ENCODE peak calls at places on chromosome 12, in eight cellular contexts. One of them, this sample, is unnamed.

GRCh38 chr12:129064201-129064881 is 211.1 kb downstream of the GLT1D1 start:
- DNase-seq in naive thymus-derived CD4-positive, alpha-beta T cell: no peak
- DNase-seq in endothelial cell of umbilical vein: no peak
- DNase-seq in Panc1: no peak
- DNase-seq in PC-3: no peak
- DNase-seq in trophoblast cell: no peak
- DNase-seq in sigmoid colon: no peak
- DNase-seq in DND-41: no peak
- DNase-seq in this sample: no peak

GRCh38 chr12:113860950-113861349 is 105.2 kb downstream of the RBM19 start:
- DNase-seq in naive thymus-derived CD4-positive, alpha-beta T cell: no peak
- DNase-seq in Panc1: no peak
- DNase-seq in PC-3: no peak
- DNase-seq in endothelial cell of umbilical vein: no peak
- DNase-seq in DND-41: no peak
- DNase-seq in sigmoid colon: no peak
- DNase-seq in trophoblast cell: peak; percentile 78
- DNase-seq in this sample: no peak

GRCh38 chr12:19496249-19497208 is 57.2 kb downstream of the AEBP2 start:
- DNase-seq in DND-41: no peak
- DNase-seq in PC-3: no peak
- DNase-seq in sigmoid colon: no peak
- DNase-seq in naive thymus-derived CD4-positive, alpha-beta T cell: no peak
- DNase-seq in Panc1: no peak
- DNase-seq in trophoblast cell: no peak
- DNase-seq in endothelial cell of umbilical vein: no peak
- DNase-seq in this sample: no peak

GRCh38 chr12:73531752-73532151 is 1005.9 kb upstream of the ATXN7L3B start:
- DNase-seq in trophoblast cell: no peak
- DNase-seq in endothelial cell of umbilical vein: no peak
- DNase-seq in naive thymus-derived CD4-positive, alpha-beta T cell: no peak
- DNase-seq in PC-3: no peak
- DNase-seq in sigmoid colon: no peak
- DNase-seq in Panc1: no peak
- DNase-seq in DND-41: no peak
- DNase-seq in this sample: no peak

GRCh38 chr12:85369365-85370154 is 89.5 kb downstream of the ALX1 start:
- DNase-seq in Panc1: no peak
- DNase-seq in naive thymus-derived CD4-positive, alpha-beta T cell: no peak
- DNase-seq in DND-41: no peak
- DNase-seq in trophoblast cell: peak; percentile 7
- DNase-seq in PC-3: peak; percentile 17
- DNase-seq in sigmoid colon: no peak
- DNase-seq in endothelial cell of umbilical vein: no peak
- DNase-seq in this sample: no peak

GRCh38 chr12:24574538-24574937 is 374.4 kb downstream of the BCAT1 start:
- DNase-seq in Panc1: no peak
- DNase-seq in sigmoid colon: no peak
- DNase-seq in trophoblast cell: no peak
- DNase-seq in endothelial cell of umbilical vein: no peak
- DNase-seq in DND-41: no peak
- DNase-seq in PC-3: no peak
- DNase-seq in naive thymus-derived CD4-positive, alpha-beta T cell: no peak
- DNase-seq in this sample: no peak

GRCh38 chr12:102883204-102883799 is 33.7 kb downstream of the PAH start:
- DNase-seq in PC-3: peak; percentile 72
- DNase-seq in trophoblast cell: peak; percentile 85
- DNase-seq in Panc1: peak; percentile 25
- DNase-seq in sigmoid colon: no peak
- DNase-seq in DND-41: peak; percentile 45
- DNase-seq in naive thymus-derived CD4-positive, alpha-beta T cell: no peak
- DNase-seq in endothelial cell of umbilical vein: no peak
- DNase-seq in this sample: no peak

GRCh38 chr12:95796225-95796981 is 5.8 kb upstream of the NTN4 start:
- DNase-seq in DND-41: no peak
- DNase-seq in Panc1: no peak
- DNase-seq in naive thymus-derived CD4-positive, alpha-beta T cell: no peak
- DNase-seq in endothelial cell of umbilical vein: no peak
- DNase-seq in trophoblast cell: peak; percentile 64
- DNase-seq in PC-3: peak; percentile 75
- DNase-seq in sigmoid colon: no peak
- DNase-seq in this sample: peak; percentile 16

GRCh38 chr12:65501093-65501621 is 222.7 kb downstream of the MSRB3 start:
- DNase-seq in naive thymus-derived CD4-positive, alpha-beta T cell: no peak
- DNase-seq in DND-41: no peak
- DNase-seq in PC-3: no peak
- DNase-seq in sigmoid colon: peak; percentile 69
- DNase-seq in trophoblast cell: no peak
- DNase-seq in Panc1: no peak
- DNase-seq in endothelial cell of umbilical vein: peak; percentile 21
- DNase-seq in this sample: no peak

GRCh38 chr12:8948711-8949524 is 527 bp downstream of the M6PR start:
- DNase-seq in trophoblast cell: peak; percentile 78
- DNase-seq in naive thymus-derived CD4-positive, alpha-beta T cell: no peak
- DNase-seq in sigmoid colon: no peak
- DNase-seq in PC-3: peak; percentile 2
- DNase-seq in DND-41: peak; percentile 27
- DNase-seq in Panc1: no peak
- DNase-seq in endothelial cell of umbilical vein: peak; percentile 50
- DNase-seq in this sample: no peak

GRCh38 chr12:116455540-116456306 is 103.5 kb upstream of the MAP1LC3B2 start:
- DNase-seq in endothelial cell of umbilical vein: peak; percentile 98
- DNase-seq in Panc1: no peak
- DNase-seq in sigmoid colon: peak; percentile 96
- DNase-seq in PC-3: peak; percentile 83
- DNase-seq in naive thymus-derived CD4-positive, alpha-beta T cell: no peak
- DNase-seq in DND-41: no peak
- DNase-seq in trophoblast cell: peak; percentile 96
- DNase-seq in this sample: no peak

GRCh38 chr12:58728397-58728796 is 191.9 kb downstream of the LRIG3 start:
- DNase-seq in sigmoid colon: no peak
- DNase-seq in trophoblast cell: no peak
- DNase-seq in endothelial cell of umbilical vein: no peak
- DNase-seq in naive thymus-derived CD4-positive, alpha-beta T cell: no peak
- DNase-seq in DND-41: no peak
- DNase-seq in PC-3: peak; percentile 20
- DNase-seq in Panc1: no peak
- DNase-seq in this sample: no peak

GRCh38 chr12:105921872-105922669 is 216.7 kb downstream of the NUAK1 start:
- DNase-seq in DND-41: no peak
- DNase-seq in sigmoid colon: no peak
- DNase-seq in naive thymus-derived CD4-positive, alpha-beta T cell: no peak
- DNase-seq in Panc1: no peak
- DNase-seq in trophoblast cell: no peak
- DNase-seq in endothelial cell of umbilical vein: no peak
- DNase-seq in PC-3: no peak
- DNase-seq in this sample: no peak

GRCh38 chr12:28622416-28622815 is 432.2 kb downstream of the CCDC91 start:
- DNase-seq in endothelial cell of umbilical vein: no peak
- DNase-seq in Panc1: no peak
- DNase-seq in naive thymus-derived CD4-positive, alpha-beta T cell: no peak
- DNase-seq in sigmoid colon: no peak
- DNase-seq in trophoblast cell: no peak
- DNase-seq in PC-3: peak; percentile 23
- DNase-seq in DND-41: no peak
- DNase-seq in this sample: no peak

GRCh38 chr12:71472441-71472911 is 32.9 kb downstream of the LGR5 start:
- DNase-seq in PC-3: no peak
- DNase-seq in Panc1: no peak
- DNase-seq in naive thymus-derived CD4-positive, alpha-beta T cell: no peak
- DNase-seq in DND-41: no peak
- DNase-seq in sigmoid colon: no peak
- DNase-seq in endothelial cell of umbilical vein: no peak
- DNase-seq in trophoblast cell: peak; percentile 65
- DNase-seq in this sample: no peak

GRCh38 chr12:121582583-121583333 is 1.9 kb upstream of the KDM2B start:
- DNase-seq in trophoblast cell: no peak
- DNase-seq in DND-41: no peak
- DNase-seq in PC-3: peak; percentile 53
- DNase-seq in naive thymus-derived CD4-positive, alpha-beta T cell: no peak
- DNase-seq in Panc1: no peak
- DNase-seq in sigmoid colon: no peak
- DNase-seq in endothelial cell of umbilical vein: peak; percentile 62
- DNase-seq in this sample: no peak

GRCh38 chr12:50589650-50590435 is 85.1 kb downstream of the DIP2B start:
- DNase-seq in PC-3: peak; percentile 87
- DNase-seq in DND-41: peak; percentile 72
- DNase-seq in Panc1: no peak
- DNase-seq in endothelial cell of umbilical vein: peak; percentile 63
- DNase-seq in trophoblast cell: peak; percentile 58
- DNase-seq in sigmoid colon: no peak
- DNase-seq in naive thymus-derived CD4-positive, alpha-beta T cell: peak; percentile 32
- DNase-seq in this sample: no peak

DNA sequence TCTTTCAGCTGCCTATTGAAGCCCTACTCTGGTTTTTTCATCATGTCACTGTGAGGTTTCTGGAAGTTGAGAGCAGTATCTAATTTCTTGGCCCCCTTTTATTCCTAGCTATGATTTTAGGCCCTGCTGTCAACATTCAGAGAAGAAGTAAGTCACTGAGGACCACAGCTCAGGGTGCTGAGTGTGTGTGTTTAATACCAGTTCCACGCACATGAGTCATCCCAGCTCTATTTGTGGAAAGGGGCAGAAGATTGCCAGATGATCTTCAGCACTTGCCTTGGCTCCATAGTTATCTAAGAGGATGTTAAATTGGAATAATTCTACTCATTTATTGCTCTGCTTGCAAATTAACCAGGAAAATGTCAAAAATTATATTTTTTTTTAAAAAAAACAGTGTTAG is 65.5 kb upstream of the SLC38A4 start:
- DNase-seq in DND-41: no peak
- DNase-seq in naive thymus-derived CD4-positive, alpha-beta T cell: no peak
- DNase-seq in endothelial cell of umbilical vein: no peak
- DNase-seq in Panc1: no peak
- DNase-seq in trophoblast cell: no peak
- DNase-seq in sigmoid colon: no peak
- DNase-seq in PC-3: peak; percentile 24
- DNase-seq in this sample: no peak
- H3K9me3 ChIP-seq in DND-41: no peaks in the 10 kb centered on the region
- H3K9me3 ChIP-seq in naive thymus-derived CD4-positive, alpha-beta T cell: no peaks in the 10 kb centered on the region
- H3K9me3 ChIP-seq in endothelial cell of umbilical vein: no peaks in the 10 kb centered on the region
- H3K9me3 ChIP-seq in Panc1: no peaks in the 10 kb centered on the region
- H3K9me3 ChIP-seq in trophoblast cell: no peaks in the 10 kb centered on the region
- H3K9me3 ChIP-seq in sigmoid colon: no peaks in the 10 kb centered on the region
- H3K9me3 ChIP-seq in PC-3: no peaks in the 10 kb centered on the region
- H3K9me3 ChIP-seq in this sample: no peaks in the 10 kb centered on the region

GRCh38 chr12:87152841-87153528 is 876.2 kb downstream of the C12orf50 start:
- DNase-seq in sigmoid colon: no peak
- DNase-seq in naive thymus-derived CD4-positive, alpha-beta T cell: no peak
- DNase-seq in Panc1: no peak
- DNase-seq in DND-41: no peak
- DNase-seq in PC-3: no peak
- DNase-seq in endothelial cell of umbilical vein: no peak
- DNase-seq in trophoblast cell: no peak
- DNase-seq in this sample: no peak
- H3K9me3 ChIP-seq in sigmoid colon: no peaks in the 10 kb centered on the region
- H3K9me3 ChIP-seq in naive thymus-derived CD4-positive, alpha-beta T cell: no peaks in the 10 kb centered on the region
- H3K9me3 ChIP-seq in Panc1: no peaks in the 10 kb centered on the region
- H3K9me3 ChIP-seq in DND-41: no peaks in the 10 kb centered on the region
- H3K9me3 ChIP-seq in PC-3: no peaks in the 10 kb centered on the region
- H3K9me3 ChIP-seq in endothelial cell of umbilical vein: no peaks in the 10 kb centered on the region
- H3K9me3 ChIP-seq in trophoblast cell: no peaks in the 10 kb centered on the region
- H3K9me3 ChIP-seq in this sample: no peaks in the 10 kb centered on the region

GRCh38 chr12:43979450-43979849 is 143.6 kb downstream of the TMEM117 start:
- DNase-seq in Panc1: no peak
- DNase-seq in endothelial cell of umbilical vein: no peak
- DNase-seq in naive thymus-derived CD4-positive, alpha-beta T cell: no peak
- DNase-seq in trophoblast cell: no peak
- DNase-seq in PC-3: no peak
- DNase-seq in DND-41: no peak
- DNase-seq in sigmoid colon: no peak
- DNase-seq in this sample: no peak
- H3K9me3 ChIP-seq in Panc1: no peaks in the 10 kb centered on the region
- H3K9me3 ChIP-seq in endothelial cell of umbilical vein: no peaks in the 10 kb centered on the region
- H3K9me3 ChIP-seq in naive thymus-derived CD4-positive, alpha-beta T cell: no peaks in the 10 kb centered on the region
- H3K9me3 ChIP-seq in trophoblast cell: no peaks in the 10 kb centered on the region
- H3K9me3 ChIP-seq in PC-3: no peaks in the 10 kb centered on the region
- H3K9me3 ChIP-seq in DND-41: no peaks in the 10 kb centered on the region
- H3K9me3 ChIP-seq in sigmoid colon: no peaks in the 10 kb centered on the region
- H3K9me3 ChIP-seq in this sample: no peaks in the 10 kb centered on the region

DNA sequence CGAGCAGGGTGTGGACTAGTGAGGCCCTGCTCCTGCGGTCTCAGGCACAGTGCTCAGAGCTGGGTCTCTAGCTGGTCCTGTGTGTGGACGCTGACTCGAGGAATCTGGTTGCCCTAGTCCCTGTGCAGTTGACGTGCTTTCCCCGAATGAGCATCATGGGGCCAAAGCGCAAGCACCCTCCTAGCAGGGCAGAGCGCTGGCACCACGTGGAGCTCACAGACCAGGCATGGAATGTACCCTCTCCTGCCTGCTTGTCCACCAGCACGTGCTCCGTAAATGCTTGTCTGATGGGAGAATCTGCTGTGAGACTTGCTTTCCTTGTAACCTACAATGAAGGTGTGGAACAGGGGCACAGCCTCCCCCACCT is 124.9 kb downstream of the PIWIL1 start:
- DNase-seq in trophoblast cell: no peak
- DNase-seq in naive thymus-derived CD4-positive, alpha-beta T cell: no peak
- DNase-seq in PC-3: no peak
- DNase-seq in Panc1: no peak
- DNase-seq in endothelial cell of umbilical vein: no peak
- DNase-seq in DND-41: no peak
- DNase-seq in sigmoid colon: no peak
- DNase-seq in this sample: no peak
- H3K9me3 ChIP-seq in trophoblast cell: peaks cover 6% of the 10 kb centered on the region
- H3K9me3 ChIP-seq in naive thymus-derived CD4-positive, alpha-beta T cell: no peaks in the 10 kb centered on the region
- H3K9me3 ChIP-seq in PC-3: no peaks in the 10 kb centered on the region
- H3K9me3 ChIP-seq in Panc1: no peaks in the 10 kb centered on the region
- H3K9me3 ChIP-seq in endothelial cell of umbilical vein: peaks cover 12% of the 10 kb centered on the region
- H3K9me3 ChIP-seq in DND-41: peaks cover 4% of the 10 kb centered on the region
- H3K9me3 ChIP-seq in sigmoid colon: no peaks in the 10 kb centered on the region
- H3K9me3 ChIP-seq in this sample: no peaks in the 10 kb centered on the region

GRCh38 chr12:6106208-6106607 is 18.3 kb downstream of the VWF start:
- DNase-seq in PC-3: no peak
- DNase-seq in sigmoid colon: no peak
- DNase-seq in naive thymus-derived CD4-positive, alpha-beta T cell: no peak
- DNase-seq in endothelial cell of umbilical vein: no peak
- DNase-seq in DND-41: no peak
- DNase-seq in Panc1: no peak
- DNase-seq in trophoblast cell: no peak
- DNase-seq in this sample: no peak
- H3K9me3 ChIP-seq in PC-3: no peaks in the 10 kb centered on the region
- H3K9me3 ChIP-seq in sigmoid colon: no peaks in the 10 kb centered on the region
- H3K9me3 ChIP-seq in naive thymus-derived CD4-positive, alpha-beta T cell: no peaks in the 10 kb centered on the region
- H3K9me3 ChIP-seq in endothelial cell of umbilical vein: no peaks in the 10 kb centered on the region
- H3K9me3 ChIP-seq in DND-41: no peaks in the 10 kb centered on the region
- H3K9me3 ChIP-seq in Panc1: no peaks in the 10 kb centered on the region
- H3K9me3 ChIP-seq in trophoblast cell: no peaks in the 10 kb centered on the region
- H3K9me3 ChIP-seq in this sample: no peaks in the 10 kb centered on the region

GRCh38 chr12:12350868-12351463 is 924 bp upstream of the MANSC1 start:
- DNase-seq in PC-3: peak; percentile 79
- DNase-seq in Panc1: no peak
- DNase-seq in endothelial cell of umbilical vein: no peak
- DNase-seq in trophoblast cell: no peak
- DNase-seq in naive thymus-derived CD4-positive, alpha-beta T cell: no peak
- DNase-seq in sigmoid colon: no peak
- DNase-seq in DND-41: no peak
- DNase-seq in this sample: no peak
- H3K9me3 ChIP-seq in PC-3: no peaks in the 10 kb centered on the region
- H3K9me3 ChIP-seq in Panc1: no peaks in the 10 kb centered on the region
- H3K9me3 ChIP-seq in endothelial cell of umbilical vein: no peaks in the 10 kb centered on the region
- H3K9me3 ChIP-seq in trophoblast cell: peaks cover 2% of the 10 kb centered on the region
- H3K9me3 ChIP-seq in naive thymus-derived CD4-positive, alpha-beta T cell: no peaks in the 10 kb centered on the region
- H3K9me3 ChIP-seq in sigmoid colon: no peaks in the 10 kb centered on the region
- H3K9me3 ChIP-seq in DND-41: no peaks in the 10 kb centered on the region
- H3K9me3 ChIP-seq in this sample: no peaks in the 10 kb centered on the region

GRCh38 chr12:128025856-128026255 is 241.1 kb upstream of the TMEM132C start:
- DNase-seq in sigmoid colon: no peak
- DNase-seq in PC-3: no peak
- DNase-seq in Panc1: no peak
- DNase-seq in trophoblast cell: no peak
- DNase-seq in endothelial cell of umbilical vein: no peak
- DNase-seq in DND-41: no peak
- DNase-seq in naive thymus-derived CD4-positive, alpha-beta T cell: no peak
- DNase-seq in this sample: no peak
- H3K9me3 ChIP-seq in sigmoid colon: no peaks in the 10 kb centered on the region
- H3K9me3 ChIP-seq in PC-3: no peaks in the 10 kb centered on the region
- H3K9me3 ChIP-seq in Panc1: no peaks in the 10 kb centered on the region
- H3K9me3 ChIP-seq in trophoblast cell: peaks cover 2% of the 10 kb centered on the region
- H3K9me3 ChIP-seq in endothelial cell of umbilical vein: peaks cover 9% of the 10 kb centered on the region
- H3K9me3 ChIP-seq in DND-41: no peaks in the 10 kb centered on the region
- H3K9me3 ChIP-seq in naive thymus-derived CD4-positive, alpha-beta T cell: no peaks in the 10 kb centered on the region
- H3K9me3 ChIP-seq in this sample: no peaks in the 10 kb centered on the region

This sample was measured in CD4-positive, alpha-beta memory T cell.